ENCODE peak calls at places on chromosomes 2 and 18, in nine cellular contexts. V is Calu3; E is stimulated activated CD8-positive, alpha-beta memory T cell treated with anti-CD3 and anti-CD28 coated beads, Interleukin-15, amount 100 ng/mL, for 24 hours; C is activated CD8-positive, alpha-beta memory T cell treated with anti-CD3 and anti-CD28 coated beads, Interleukin-2, amount 50 U/mL, for 48 hours; I is T-helper 9 cell; B is NCI-H1417; W is GM19239; S is activated naive CD4-positive, alpha-beta T cell treated with Interleukin-2 at 50 U/mL for 16 hours; O is NCI-H1694 treated with DMSO at 0.1 percent for 48 hours. X is an unnamed sample.

GRCh38 chr2:12303181-12304030 is 413.3 kb upstream of the TRIB2 start:
- DNase-seq in V (no peak), E (no peak), C (no peak), I (no peak), B (no peak), W (no peak), S (peak), O (no peak), X (no peak)

GRCh38 chr2:3001595-3002184 is 375.9 kb downstream of the EIPR1 start:
- DNase-seq in V (peak), E (no peak), C (no peak), I (no peak), B (no peak), W (no peak), S (no peak), O (no peak), X (no peak)

GRCh38 chr18:48767090-48767670 is 183.6 kb downstream of the SMAD7 start:
- DNase-seq in V (no peak), E (no peak), C (no peak), I (no peak), B (peak), W (no peak), S (no peak), O (no peak), X (no peak)

GRCh38 chr2:97748397-97748796 is 35.0 kb downstream of the ZAP70 start:
- DNase-seq in V (peak), E (no peak), C (peak), I (peak), B (no peak), W (no peak), S (peak), O (peak), X (peak)

GRCh38 chr2:108623616-108624015 is 89.3 kb downstream of the LIMS1 start:
- DNase-seq in V (no peak), E (no peak), C (no peak), I (no peak), B (no peak), W (no peak), S (no peak), O (peak), X (no peak)

GRCh38 chr2:78132391-78133370 is 610.5 kb upstream of the LRRTM4 start:
- DNase-seq in V (no peak), E (no peak), C (no peak), I (no peak), B (no peak), W (no peak), S (no peak), O (no peak), X (no peak)

GRCh38 chr2:28398101-28398834 is 5.6 kb downstream of the FOSL2 start:
- DNase-seq in V (no peak), E (no peak), C (no peak), I (no peak), B (no peak), W (no peak), S (no peak), O (no peak), X (no peak)

GRCh38 chr2:54524236-54524991 is 68.3 kb downstream of the SPTBN1 start:
- DNase-seq in V (peak), E (no peak), C (no peak), I (no peak), B (no peak), W (peak), S (peak), O (no peak), X (peak)

GRCh38 chr2:1721706-1722483 is 22.4 kb downstream of the PXDN start:
- DNase-seq in V (no peak), E (no peak), C (peak), I (no peak), B (no peak), W (no peak), S (no peak), O (no peak), X (no peak)

GRCh38 chr2:70043252-70043875 is 43.9 kb upstream of the PCBP1 start:
- DNase-seq in V (no peak), E (no peak), C (peak), I (no peak), B (no peak), W (no peak), S (peak), O (no peak), X (no peak)

GRCh38 chr18:13621886-13622619 is 104.3 kb downstream of the FAM210A start:
- DNase-seq in V (no peak), E (no peak), C (no peak), I (no peak), B (no peak), W (no peak), S (no peak), O (no peak), X (no peak)

GRCh38 chr2:238897911-238898311 is 50.0 kb downstream of the TWIST2 start:
- DNase-seq in V (no peak), E (no peak), C (no peak), I (no peak), B (no peak), W (no peak), S (no peak), O (no peak), X (no peak)

GRCh38 chr2:18883626-18884456 is 294.5 kb upstream of the NT5C1B start:
- DNase-seq in V (peak), E (no peak), C (no peak), I (no peak), B (no peak), W (no peak), S (no peak), O (no peak), X (no peak)

GRCh38 chr2:188811522-188811921 is 162.7 kb upstream of the COL3A1 start:
- DNase-seq in V (no peak), E (no peak), C (no peak), I (no peak), B (no peak), W (no peak), S (no peak), O (no peak), X (no peak)

GRCh38 chr18:59560556-59560955 is 136.7 kb downstream of the CCBE1 start:
- DNase-seq in V (no peak), E (no peak), C (no peak), I (no peak), B (no peak), W (no peak), S (no peak), O (no peak), X (no peak)

GRCh38 chr2:171310889-171311288 is 122.9 kb downstream of the METTL8 start:
- DNase-seq in V (no peak), E (no peak), C (no peak), I (no peak), B (no peak), W (no peak), S (no peak), O (no peak), X (no peak)

GRCh38 chr2:141329949-141330348 is 800.9 kb downstream of the LRP1B start:
- DNase-seq in V (no peak), E (no peak), C (no peak), I (no peak), B (no peak), W (no peak), S (no peak), O (no peak), X (no peak)

GRCh38 chr2:134670955-134671354 is 47.8 kb downstream of the TMEM163 start:
- DNase-seq in V (peak), E (no peak), C (no peak), I (no peak), B (no peak), W (no peak), S (no peak), O (no peak), X (no peak)

GRCh38 chr2:85846411-85846810 is 42.4 kb downstream of the ST3GAL5 start:
- DNase-seq in V (no peak), E (no peak), C (no peak), I (no peak), B (no peak), W (no peak), S (no peak), O (no peak), X (no peak)

GRCh38 chr2:119659601-119660342 is 19.2 kb upstream of the TMEM177 start:
- DNase-seq in V (peak), E (no peak), C (no peak), I (peak), B (peak), W (no peak), S (peak), O (peak), X (no peak)

GRCh38 chr2:58701688-58702301 is 460.7 kb upstream of the FANCL start:
- DNase-seq in V (no peak), E (no peak), C (no peak), I (no peak), B (no peak), W (no peak), S (no peak), O (no peak), X (no peak)

GRCh38 chr18:44887227-44887631 is 206.5 kb downstream of the SETBP1 start:
- DNase-seq in V (peak), E (no peak), C (peak), I (no peak), B (no peak), W (no peak), S (peak), O (no peak), X (peak)

GRCh38 chr18:28269750-28270149 is 92.8 kb upstream of the CDH2 start:
- DNase-seq in V (no peak), E (no peak), C (no peak), I (no peak), B (no peak), W (no peak), S (no peak), O (no peak), X (no peak)

GRCh38 chr2:142880275-142880674 is 2.8 kb downstream of the KYNU start:
- DNase-seq in V (no peak), E (no peak), C (no peak), I (no peak), B (no peak), W (no peak), S (no peak), O (no peak), X (no peak)

GRCh38 chr2:286774-287392 is 1.0 kb downstream of the ALKAL2 start:
- DNase-seq in V (no peak), E (no peak), C (no peak), I (no peak), B (no peak), W (no peak), S (no peak), O (no peak), X (no peak)

GRCh38 chr2:17813015-17813741 is 3.1 kb upstream of the MSGN1 start:
- DNase-seq in V (no peak), E (no peak), C (no peak), I (no peak), B (no peak), W (no peak), S (no peak), O (peak), X (no peak)

GRCh38 chr2:242011991-242012764 is 142.6 kb downstream of the RTP5 start:
- DNase-seq in V (no peak), E (no peak), C (no peak), I (no peak), B (no peak), W (no peak), S (no peak), O (no peak), X (no peak)

GRCh38 chr2:37283207-37283606 is 41.4 kb downstream of the PRKD3 start:
- DNase-seq in V (no peak), E (no peak), C (no peak), I (no peak), B (no peak), W (no peak), S (no peak), O (no peak), X (no peak)

GRCh38 chr2:183291436-183291835 is 167.2 kb downstream of the NUP35 start:
- DNase-seq in V (no peak), E (no peak), C (no peak), I (no peak), B (no peak), W (no peak), S (no peak), O (no peak), X (no peak)

GRCh38 chr2:120858361-120858760 is 122.7 kb downstream of the GLI2 start:
- DNase-seq in V (no peak), E (no peak), C (no peak), I (no peak), B (no peak), W (no peak), S (no peak), O (no peak), X (no peak)

GRCh38 chr2:160566717-160567116 is 73.1 kb upstream of the RBMS1 start:
- DNase-seq in V (no peak), E (no peak), C (no peak), I (no peak), B (no peak), W (no peak), S (no peak), O (no peak), X (no peak)

GRCh38 chr2:10493636-10494281 is 45.6 kb upstream of the ODC1 start:
- DNase-seq in V (peak), E (peak), C (peak), I (peak), B (no peak), W (peak), S (peak), O (no peak), X (peak)

GRCh38 chr18:21444465-21445023 is 156.0 kb downstream of the ESCO1 start:
- DNase-seq in V (peak), E (no peak), C (no peak), I (no peak), B (peak), W (peak), S (no peak), O (peak), X (peak)

GRCh38 chr2:21276163-21276562 is 152.4 kb downstream of the TDRD15 start:
- DNase-seq in V (no peak), E (no peak), C (no peak), I (no peak), B (peak), W (no peak), S (no peak), O (no peak), X (no peak)

GRCh38 chr2:26970244-26970927 is at the start of gene MAPRE3:
- DNase-seq in V (peak), E (peak), C (peak), I (peak), B (peak), W (peak), S (peak), O (peak), X (peak)

GRCh38 chr18:27564066-27564465 is 379.0 kb upstream of the CHST9 start:
- DNase-seq in V (no peak), E (no peak), C (no peak), I (no peak), B (no peak), W (no peak), S (no peak), O (no peak), X (no peak)

GRCh38 chr2:57180042-57180567 is 866.5 kb upstream of the VRK2 start:
- DNase-seq in V (no peak), E (no peak), C (no peak), I (no peak), B (no peak), W (no peak), S (no peak), O (no peak), X (no peak)

X was measured in GM10248.